ENCODE peak calls at places on chromosome 20, in six cellular contexts. J, B, E, T, S and Z are unnamed samples.

GRCh38 chr20:4864292-4864691 is 137.0 kb downstream of the SLC23A2 start:
- DNase-seq in J (peak; percentile 68), B (no peak), E (no peak), T (no peak), S (no peak), Z (no peak)

GRCh38 chr20:23909390-23909789 is 29.8 kb upstream of the CST5 start:
- DNase-seq in J (no peak), B (no peak), E (no peak), T (no peak), S (no peak), Z (no peak)

GRCh38 chr20:35135867-35136586 is 11.1 kb downstream of the EDEM2 start:
- DNase-seq in J (no peak), B (no peak), E (peak; percentile 71), T (no peak), S (peak; percentile 90), Z (peak; percentile 88)

GRCh38 chr20:20012517-20012916 is 4.6 kb upstream of the NAA20 start:
- DNase-seq in J (no peak), B (no peak), E (no peak), T (no peak), S (no peak), Z (no peak)

GRCh38 chr20:55472704-55473103 is 532.6 kb downstream of the CBLN4 start:
- DNase-seq in J (peak; percentile 26), B (no peak), E (no peak), T (no peak), S (no peak), Z (no peak)

GRCh38 chr20:51412333-51412761 is 130.2 kb downstream of the NFATC2 start:
- DNase-seq in J (no peak), B (no peak), E (peak; percentile 30), T (no peak), S (peak; percentile 34), Z (peak; percentile 69)

GRCh38 chr20:51331466-51331865 is 211.1 kb downstream of the NFATC2 start:
- DNase-seq in J (no peak), B (no peak), E (no peak), T (no peak), S (peak; percentile 60), Z (no peak)

GRCh38 chr20:50580016-50580747 is 70.0 kb downstream of the PTPN1 start:
- DNase-seq in J (peak; percentile 79), B (peak; percentile 34), E (peak; percentile 54), T (no peak), S (peak; percentile 59), Z (peak; percentile 62)

GRCh38 chr20:19893356-19893755 is 123.8 kb upstream of the NAA20 start:
- DNase-seq in J (no peak), B (no peak), E (peak; percentile 41), T (no peak), S (peak; percentile 66), Z (no peak)

GRCh38 chr20:3995749-3996305 is 19.5 kb downstream of the RNF24 start:
- DNase-seq in J (no peak), B (no peak), E (no peak), T (no peak), S (peak; percentile 64), Z (no peak)

GRCh38 chr20:46087161-46087560 is 2.6 kb downstream of the NCOA5 start:
- DNase-seq in J (peak; percentile 44), B (no peak), E (peak; percentile 32), T (no peak), S (peak; percentile 42), Z (peak; percentile 20)

GRCh38 chr20:2578430-2579192 is 42.2 kb downstream of the TMC2 start:
- DNase-seq in J (peak; percentile 41), B (no peak), E (no peak), T (no peak), S (no peak), Z (no peak)

GRCh38 chr20:35627121-35627520 is 11.5 kb downstream of the SPAG4 start:
- DNase-seq in J (no peak), B (no peak), E (no peak), T (no peak), S (no peak), Z (no peak)